ENCODE peak calls at places on chromosomes 13 and 19, in ten cellular contexts. One of them, this sample, is unnamed. For H3K9me3, the result is how much of the 10 kb centered on the place peaks cover.

GRCh38 chr13:26425439-26426358 is 131.8 kb upstream of the WASF3 start:
- DNase-seq in mucosa of descending colon: no peak
- DNase-seq in body of pancreas: peak
- DNase-seq in CD4-positive, alpha-beta T cell: no peak
- DNase-seq in PC-3: peak
- DNase-seq in Panc1: no peak
- DNase-seq in left ventricle myocardium inferior: no peak
- DNase-seq in thoracic aorta: no peak
- DNase-seq in heart left ventricle: no peak
- DNase-seq in neuronal stem cell: no peak
- DNase-seq in this sample: no peak

GRCh38 chr19:7505682-7506384 is 10.1 kb upstream of the ZNF358 start:
- DNase-seq in mucosa of descending colon: peak
- DNase-seq in body of pancreas: no peak
- DNase-seq in CD4-positive, alpha-beta T cell: no peak
- DNase-seq in PC-3: no peak
- DNase-seq in Panc1: no peak
- DNase-seq in left ventricle myocardium inferior: no peak
- DNase-seq in thoracic aorta: no peak
- DNase-seq in heart left ventricle: no peak
- DNase-seq in neuronal stem cell: no peak
- DNase-seq in this sample: no peak

GRCh38 chr13:39616087-39616694 is 13.2 kb upstream of the LHFPL6 start:
- DNase-seq in mucosa of descending colon: no peak
- DNase-seq in body of pancreas: peak
- DNase-seq in CD4-positive, alpha-beta T cell: no peak
- DNase-seq in PC-3: peak
- DNase-seq in Panc1: no peak
- DNase-seq in left ventricle myocardium inferior: no peak
- DNase-seq in thoracic aorta: no peak
- DNase-seq in heart left ventricle: peak
- DNase-seq in neuronal stem cell: peak
- DNase-seq in this sample: no peak

GRCh38 chr19:16285769-16286564 is 38.7 kb upstream of the KLF2 start:
- DNase-seq in mucosa of descending colon: no peak
- DNase-seq in body of pancreas: no peak
- DNase-seq in CD4-positive, alpha-beta T cell: no peak
- DNase-seq in PC-3: no peak
- DNase-seq in Panc1: no peak
- DNase-seq in left ventricle myocardium inferior: no peak
- DNase-seq in thoracic aorta: peak
- DNase-seq in heart left ventricle: no peak
- DNase-seq in neuronal stem cell: peak
- DNase-seq in this sample: no peak

GRCh38 chr19:53102186-53102585 is 1.0 kb downstream of the ZNF160 start:
- DNase-seq in mucosa of descending colon: no peak
- DNase-seq in body of pancreas: no peak
- DNase-seq in CD4-positive, alpha-beta T cell: no peak
- DNase-seq in PC-3: peak
- DNase-seq in Panc1: no peak
- DNase-seq in left ventricle myocardium inferior: no peak
- DNase-seq in thoracic aorta: no peak
- DNase-seq in heart left ventricle: no peak
- DNase-seq in neuronal stem cell: peak
- DNase-seq in this sample: no peak

GRCh38 chr13:50248537-50249521 is 233.6 kb downstream of the KCNRG start:
- DNase-seq in mucosa of descending colon: no peak
- DNase-seq in body of pancreas: no peak
- DNase-seq in CD4-positive, alpha-beta T cell: no peak
- DNase-seq in PC-3: no peak
- DNase-seq in Panc1: no peak
- DNase-seq in left ventricle myocardium inferior: no peak
- DNase-seq in thoracic aorta: no peak
- DNase-seq in heart left ventricle: no peak
- DNase-seq in neuronal stem cell: no peak
- DNase-seq in this sample: no peak

GRCh38 chr13:40672310-40673060 is 6.0 kb upstream of the FOXO1 start:
- DNase-seq in mucosa of descending colon: no peak
- DNase-seq in body of pancreas: peak
- DNase-seq in CD4-positive, alpha-beta T cell: no peak
- DNase-seq in PC-3: peak
- DNase-seq in Panc1: no peak
- DNase-seq in left ventricle myocardium inferior: no peak
- DNase-seq in thoracic aorta: no peak
- DNase-seq in heart left ventricle: no peak
- DNase-seq in neuronal stem cell: no peak
- DNase-seq in this sample: no peak

GRCh38 chr19:3655402-3656072 is 28.9 kb upstream of the CACTIN start:
- DNase-seq in mucosa of descending colon: no peak
- DNase-seq in body of pancreas: no peak
- DNase-seq in CD4-positive, alpha-beta T cell: no peak
- DNase-seq in PC-3: peak
- DNase-seq in Panc1: no peak
- DNase-seq in left ventricle myocardium inferior: no peak
- DNase-seq in thoracic aorta: no peak
- DNase-seq in heart left ventricle: no peak
- DNase-seq in neuronal stem cell: no peak
- DNase-seq in this sample: no peak

GRCh38 chr19:4304509-4305252 is at the start of gene FSD1:
- DNase-seq in mucosa of descending colon: no peak
- DNase-seq in body of pancreas: no peak
- DNase-seq in CD4-positive, alpha-beta T cell: peak
- DNase-seq in PC-3: peak
- DNase-seq in Panc1: no peak
- DNase-seq in left ventricle myocardium inferior: no peak
- DNase-seq in thoracic aorta: no peak
- DNase-seq in heart left ventricle: peak
- DNase-seq in neuronal stem cell: peak
- DNase-seq in this sample: peak

GRCh38 chr13:73765651-73766384 is 368.4 kb downstream of the KLF12 start:
- DNase-seq in mucosa of descending colon: peak
- DNase-seq in body of pancreas: peak
- DNase-seq in CD4-positive, alpha-beta T cell: peak
- DNase-seq in PC-3: no peak
- DNase-seq in Panc1: no peak
- DNase-seq in left ventricle myocardium inferior: peak
- DNase-seq in thoracic aorta: peak
- DNase-seq in heart left ventricle: peak
- DNase-seq in neuronal stem cell: peak
- DNase-seq in this sample: peak

GRCh38 chr19:51887522-51888498 is at the start of gene ZNF577:
- DNase-seq in mucosa of descending colon: peak
- DNase-seq in body of pancreas: peak
- DNase-seq in CD4-positive, alpha-beta T cell: peak
- DNase-seq in PC-3: no peak
- DNase-seq in Panc1: no peak
- DNase-seq in left ventricle myocardium inferior: peak
- DNase-seq in thoracic aorta: peak
- DNase-seq in heart left ventricle: peak
- DNase-seq in neuronal stem cell: peak
- DNase-seq in this sample: peak

GRCh38 chr19:51882518-51882917 is 5.2 kb downstream of the ZNF577 start:
- DNase-seq in mucosa of descending colon: no peak
- DNase-seq in body of pancreas: no peak
- DNase-seq in CD4-positive, alpha-beta T cell: no peak
- DNase-seq in PC-3: no peak
- DNase-seq in Panc1: no peak
- DNase-seq in left ventricle myocardium inferior: no peak
- DNase-seq in thoracic aorta: no peak
- DNase-seq in heart left ventricle: no peak
- DNase-seq in neuronal stem cell: no peak
- DNase-seq in this sample: no peak

GRCh38 chr19:51889934-51890333 is 2.2 kb upstream of the ZNF577 start:
- DNase-seq in mucosa of descending colon: no peak
- DNase-seq in body of pancreas: no peak
- DNase-seq in CD4-positive, alpha-beta T cell: no peak
- DNase-seq in PC-3: no peak
- DNase-seq in Panc1: no peak
- DNase-seq in left ventricle myocardium inferior: no peak
- DNase-seq in thoracic aorta: no peak
- DNase-seq in heart left ventricle: no peak
- DNase-seq in neuronal stem cell: no peak
- DNase-seq in this sample: no peak

GRCh38 chr19:51884713-51885112 is 3.0 kb downstream of the ZNF577 start:
- DNase-seq in mucosa of descending colon: no peak
- DNase-seq in body of pancreas: no peak
- DNase-seq in CD4-positive, alpha-beta T cell: no peak
- DNase-seq in PC-3: no peak
- DNase-seq in Panc1: no peak
- DNase-seq in left ventricle myocardium inferior: no peak
- DNase-seq in thoracic aorta: no peak
- DNase-seq in heart left ventricle: no peak
- DNase-seq in neuronal stem cell: no peak
- DNase-seq in this sample: no peak
- H3K9me3 ChIP-seq in mucosa of descending colon: half or more
- H3K9me3 ChIP-seq in body of pancreas: under half
- H3K9me3 ChIP-seq in CD4-positive, alpha-beta T cell: half or more
- H3K9me3 ChIP-seq in PC-3: half or more
- H3K9me3 ChIP-seq in Panc1: under half
- H3K9me3 ChIP-seq in left ventricle myocardium inferior: under half
- H3K9me3 ChIP-seq in thoracic aorta: under half
- H3K9me3 ChIP-seq in heart left ventricle: under half
- H3K9me3 ChIP-seq in neuronal stem cell: half or more
- H3K9me3 ChIP-seq in this sample: under half

GRCh38 chr19:52034051-52034728 is 6.0 kb upstream of the ZNF614 start:
- DNase-seq in mucosa of descending colon: no peak
- DNase-seq in body of pancreas: no peak
- DNase-seq in CD4-positive, alpha-beta T cell: no peak
- DNase-seq in PC-3: no peak
- DNase-seq in Panc1: no peak
- DNase-seq in left ventricle myocardium inferior: no peak
- DNase-seq in thoracic aorta: no peak
- DNase-seq in heart left ventricle: no peak
- DNase-seq in neuronal stem cell: no peak
- DNase-seq in this sample: no peak
- H3K9me3 ChIP-seq in mucosa of descending colon: half or more
- H3K9me3 ChIP-seq in body of pancreas: under half
- H3K9me3 ChIP-seq in CD4-positive, alpha-beta T cell: half or more
- H3K9me3 ChIP-seq in PC-3: half or more
- H3K9me3 ChIP-seq in Panc1: under half
- H3K9me3 ChIP-seq in left ventricle myocardium inferior: half or more
- H3K9me3 ChIP-seq in thoracic aorta: half or more
- H3K9me3 ChIP-seq in heart left ventricle: half or more
- H3K9me3 ChIP-seq in neuronal stem cell: half or more
- H3K9me3 ChIP-seq in this sample: half or more

GRCh38 chr19:27765397-27765796 is 1447.6 kb downstream of the UQCRFS1 start:
- DNase-seq in mucosa of descending colon: no peak
- DNase-seq in body of pancreas: no peak
- DNase-seq in CD4-positive, alpha-beta T cell: no peak
- DNase-seq in PC-3: no peak
- DNase-seq in Panc1: no peak
- DNase-seq in left ventricle myocardium inferior: no peak
- DNase-seq in thoracic aorta: no peak
- DNase-seq in heart left ventricle: no peak
- DNase-seq in neuronal stem cell: no peak
- DNase-seq in this sample: no peak
- H3K9me3 ChIP-seq in mucosa of descending colon: half or more
- H3K9me3 ChIP-seq in body of pancreas: under half
- H3K9me3 ChIP-seq in CD4-positive, alpha-beta T cell: half or more
- H3K9me3 ChIP-seq in PC-3: under half
- H3K9me3 ChIP-seq in Panc1: under half
- H3K9me3 ChIP-seq in left ventricle myocardium inferior: half or more
- H3K9me3 ChIP-seq in thoracic aorta: half or more
- H3K9me3 ChIP-seq in heart left ventricle: under half
- H3K9me3 ChIP-seq in neuronal stem cell: under half
- H3K9me3 ChIP-seq in this sample: under half

GRCh38 chr19:51891193-51891747 is 3.5 kb upstream of the ZNF577 start:
- DNase-seq in mucosa of descending colon: no peak
- DNase-seq in body of pancreas: no peak
- DNase-seq in CD4-positive, alpha-beta T cell: no peak
- DNase-seq in PC-3: no peak
- DNase-seq in Panc1: no peak
- DNase-seq in left ventricle myocardium inferior: no peak
- DNase-seq in thoracic aorta: no peak
- DNase-seq in heart left ventricle: no peak
- DNase-seq in neuronal stem cell: no peak
- DNase-seq in this sample: no peak
- H3K9me3 ChIP-seq in mucosa of descending colon: half or more
- H3K9me3 ChIP-seq in body of pancreas: under half
- H3K9me3 ChIP-seq in CD4-positive, alpha-beta T cell: half or more
- H3K9me3 ChIP-seq in PC-3: half or more
- H3K9me3 ChIP-seq in Panc1: half or more
- H3K9me3 ChIP-seq in left ventricle myocardium inferior: half or more
- H3K9me3 ChIP-seq in thoracic aorta: half or more
- H3K9me3 ChIP-seq in heart left ventricle: under half
- H3K9me3 ChIP-seq in neuronal stem cell: half or more
- H3K9me3 ChIP-seq in this sample: half or more

DNA sequence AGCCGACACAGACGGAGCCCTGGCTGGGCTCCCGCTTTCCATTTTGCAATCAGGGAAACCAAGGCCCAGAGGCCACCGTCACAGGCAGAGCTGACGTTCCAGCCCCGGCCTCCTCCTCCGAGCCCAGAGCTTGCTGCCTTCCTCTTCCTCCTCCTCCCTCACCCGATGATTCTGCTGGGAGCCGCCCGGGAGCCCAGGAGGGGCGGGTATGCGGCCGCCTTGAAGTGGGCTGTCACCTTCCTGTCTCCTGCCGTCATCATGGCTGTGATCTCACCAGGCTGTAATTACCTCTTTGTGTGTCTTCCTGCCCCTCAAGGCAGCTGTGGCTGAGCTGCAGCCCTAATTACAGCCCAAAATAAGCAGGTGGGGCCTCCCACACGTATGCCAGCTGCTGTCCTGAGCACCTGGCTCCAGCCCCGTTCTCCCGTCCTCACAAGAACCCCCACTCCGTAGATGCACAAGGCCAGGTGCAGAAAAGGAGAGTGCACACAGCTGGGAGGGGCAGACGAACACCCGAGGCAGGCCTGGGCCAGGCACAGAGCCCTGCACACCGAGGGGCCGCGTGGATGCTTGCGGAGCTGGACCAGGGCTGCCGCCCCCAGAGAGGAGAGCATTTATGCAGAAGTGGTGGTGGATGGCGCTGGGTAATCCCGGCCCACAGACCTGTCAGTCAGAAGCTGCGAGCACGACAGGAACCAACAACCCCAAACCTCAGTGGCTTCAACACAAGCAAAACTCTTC is 4.0 kb downstream of the TPGS1 start:
- DNase-seq in mucosa of descending colon: peak
- DNase-seq in body of pancreas: peak
- DNase-seq in CD4-positive, alpha-beta T cell: peak
- DNase-seq in PC-3: no peak
- DNase-seq in Panc1: no peak
- DNase-seq in left ventricle myocardium inferior: no peak
- DNase-seq in thoracic aorta: no peak
- DNase-seq in heart left ventricle: peak
- DNase-seq in neuronal stem cell: no peak
- DNase-seq in this sample: peak
- H3K9me3 ChIP-seq in mucosa of descending colon: under half
- H3K9me3 ChIP-seq in body of pancreas: under half
- H3K9me3 ChIP-seq in CD4-positive, alpha-beta T cell: under half
- H3K9me3 ChIP-seq in PC-3: under half
- H3K9me3 ChIP-seq in Panc1: under half
- H3K9me3 ChIP-seq in left ventricle myocardium inferior: under half
- H3K9me3 ChIP-seq in thoracic aorta: under half
- H3K9me3 ChIP-seq in heart left ventricle: under half
- H3K9me3 ChIP-seq in neuronal stem cell: under half
- H3K9me3 ChIP-seq in this sample: under half

GRCh38 chr19:36392916-36393673 is 14.1 kb upstream of the ZFP14 start:
- DNase-seq in mucosa of descending colon: no peak
- DNase-seq in body of pancreas: no peak
- DNase-seq in CD4-positive, alpha-beta T cell: no peak
- DNase-seq in PC-3: no peak
- DNase-seq in Panc1: no peak
- DNase-seq in left ventricle myocardium inferior: no peak
- DNase-seq in thoracic aorta: no peak
- DNase-seq in heart left ventricle: no peak
- DNase-seq in neuronal stem cell: no peak
- DNase-seq in this sample: no peak
- H3K9me3 ChIP-seq in mucosa of descending colon: half or more
- H3K9me3 ChIP-seq in body of pancreas: under half
- H3K9me3 ChIP-seq in CD4-positive, alpha-beta T cell: half or more
- H3K9me3 ChIP-seq in PC-3: under half
- H3K9me3 ChIP-seq in Panc1: half or more
- H3K9me3 ChIP-seq in left ventricle myocardium inferior: half or more
- H3K9me3 ChIP-seq in thoracic aorta: half or more
- H3K9me3 ChIP-seq in heart left ventricle: half or more
- H3K9me3 ChIP-seq in neuronal stem cell: half or more
- H3K9me3 ChIP-seq in this sample: under half

This sample was measured in T-helper 17 cell.